ENCODE peak calls at places on chromosomes 4 and X, in four cellular contexts. Z is activated gamma-delta T cell treated with Interleukin-2 at 50 U/mL for 16 hours, U is endothelial cell, W is kidney epithelial cell. C is an unnamed sample.

GRCh38 chr4:150385606-150386005 is 196.3 kb upstream of the MAB21L2 start:
- DNase-seq in U (no peak), Z (no peak), W (peak), C (no peak)

GRCh38 chrX:71166461-71166860 is 21.8 kb downstream of the NLGN3 start:
- DNase-seq in U (no peak), W (no peak), Z (no peak), C (no peak)

GRCh38 chrX:63475200-63475599 is 124.1 kb upstream of the SPIN4 start:
- DNase-seq in U (no peak), W (no peak), Z (no peak), C (no peak)

GRCh38 chr4:2831611-2832308 is 11.9 kb upstream of the ADD1 start:
- DNase-seq in Z (peak), W (no peak), U (no peak), C (no peak)

GRCh38 chr4:85474818-85475630 is at the start of gene ARHGAP24:
- DNase-seq in Z (no peak), W (peak), U (peak), C (peak)

GRCh38 chr4:93299116-93299515 is 529.4 kb upstream of the ATOH1 start:
- DNase-seq in U (no peak), W (no peak), Z (no peak), C (no peak)

GRCh38 chrX:139795196-139795595 is 87.2 kb upstream of the MCF2 start:
- DNase-seq in Z (no peak), U (no peak), W (no peak), C (no peak)

GRCh38 chr4:11954093-11954492 is 525.4 kb upstream of the HS3ST1 start:
- DNase-seq in U (peak), W (no peak), Z (no peak), C (no peak)

GRCh38 chr4:77156912-77157858 is at the start of gene CCNG2:
- DNase-seq in Z (peak), U (peak), W (no peak), C (no peak)

GRCh38 chrX:42694260-42694815 is 83.6 kb downstream of the PPP1R2C start:
- DNase-seq in W (no peak), U (no peak), Z (no peak), C (no peak)

C was measured in 8988T.